ENCODE peak calls at places on chromosomes 7 and 10, in eight cellular contexts. U is fibroblast of mammary gland, I is upper lobe of left lung, V is endothelial cell, J is heart right ventricle, L is pancreas, S is neural crest cell, M is cardiac muscle cell. Y is an unnamed sample.

GRCh38 chr7:77887567-77887966 is 89.0 kb downstream of the PHTF2 start:
- DNase-seq in I (no peak), S (no peak), L (no peak), V (no peak), M (no peak), J (no peak), U (peak; percentile 87), Y (no peak)

GRCh38 chr10:31975157-31975765 is 46.6 kb upstream of the ARHGAP12 start:
- DNase-seq in S (no peak), I (no peak), M (no peak), J (no peak), U (no peak), V (no peak), L (no peak), Y (no peak)

GRCh38 chr10:89915970-89916369 is 214.6 kb downstream of the KIF20B start:
- DNase-seq in I (no peak), M (no peak), J (no peak), L (no peak), V (no peak), S (no peak), U (no peak), Y (no peak)

GRCh38 chr7:27172823-27173411 is 1.2 kb downstream of the HOXA10 start:
- DNase-seq in S (no peak), U (peak; percentile 71), J (no peak), I (peak; percentile 17), V (no peak), M (no peak), L (no peak), Y (no peak)

GRCh38 chr7:111210996-111211395 is 120.1 kb downstream of the LRRN3 start:
- DNase-seq in V (no peak), I (no peak), S (no peak), U (peak; percentile 37), M (no peak), L (no peak), J (no peak), Y (no peak)

GRCh38 chr7:21293771-21294170 is 134.1 kb upstream of the SP4 start:
- DNase-seq in J (no peak), U (no peak), I (no peak), V (no peak), L (no peak), S (no peak), M (no peak), Y (no peak)

GRCh38 chr7:37342170-37342569 is 106.5 kb downstream of the ELMO1 start:
- DNase-seq in J (no peak), M (no peak), L (no peak), V (no peak), U (no peak), I (no peak), S (no peak), Y (no peak)

GRCh38 chr7:74502216-74502891 is 48.6 kb downstream of the GTF2IRD1 start:
- DNase-seq in L (peak; percentile 81), V (no peak), S (no peak), I (no peak), M (no peak), U (peak; percentile 11), J (peak; percentile 64), Y (no peak)

GRCh38 chr10:14134275-14134674 is 196.4 kb downstream of the FRMD4A start:
- DNase-seq in V (no peak), S (no peak), L (no peak), U (no peak), I (no peak), J (no peak), M (no peak), Y (no peak)
- TF ChIP-seq CTCF in V (no peak), S (no peak), L (no peak), U (no peak), I (no peak), J (no peak), M (no peak), Y (no peak)

GRCh38 chr7:128136215-128136597 is 104.9 kb upstream of the LEP start:
- DNase-seq in I (no peak), L (no peak), V (peak; percentile 30), S (peak; percentile 36), M (peak; percentile 39), U (no peak), J (no peak), Y (no peak)
- TF ChIP-seq CTCF in I (no peak), L (no peak), V (no peak), S (no peak), M (peak; percentile 4), U (no peak), J (no peak), Y (no peak)

DNA sequence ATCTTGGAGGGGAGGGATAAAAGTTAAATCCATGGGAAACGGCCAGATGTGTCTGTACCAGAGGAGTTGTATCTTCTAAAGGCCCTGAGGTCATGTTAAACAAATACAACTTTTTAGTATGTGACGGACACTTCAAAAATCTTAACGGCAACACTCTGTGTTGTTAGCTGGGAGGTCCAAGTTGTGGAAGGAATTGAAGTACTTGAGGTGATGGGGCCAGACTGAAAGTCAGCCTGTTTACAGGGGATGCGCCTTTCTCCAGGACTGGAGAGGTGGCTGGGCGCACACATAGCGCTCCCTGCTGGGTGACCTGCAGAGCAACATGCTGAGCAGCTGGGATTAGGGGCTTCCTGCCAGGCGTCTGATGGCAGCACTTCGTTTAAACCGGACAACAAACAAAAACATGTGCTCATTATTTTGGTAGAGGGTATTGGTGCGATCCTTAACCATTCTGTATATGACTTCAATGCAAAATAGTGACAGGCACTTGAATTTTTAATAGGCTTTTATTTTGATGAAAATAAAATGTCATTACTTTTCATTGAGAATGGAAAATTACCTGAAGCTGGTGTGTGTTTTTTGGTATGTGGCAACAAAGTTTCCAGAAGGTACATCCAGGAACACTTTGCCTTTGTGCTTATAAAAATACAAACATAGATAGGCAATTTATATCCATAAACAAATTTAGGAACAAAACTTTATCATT is 198.2 kb downstream of the MLLT10 start:
- DNase-seq in L (peak; percentile 40), I (peak; percentile 49), U (peak; percentile 81), S (peak; percentile 72), V (peak; percentile 79), J (peak; percentile 65), M (peak; percentile 91), Y (no peak)
- TF ChIP-seq CTCF in L (peak; percentile 56), I (peak; percentile 64), U (peak; percentile 91), S (peak; percentile 93), V (peak; percentile 75), J (peak; percentile 93), M (peak; percentile 98), Y (peak; percentile 92)

GRCh38 chr10:101011517-101012423 is 12.2 kb downstream of the LZTS2 start:
- DNase-seq in S (no peak), J (no peak), V (peak; percentile 33), M (peak; percentile 71), U (no peak), L (no peak), I (no peak), Y (no peak)
- TF ChIP-seq CTCF in S (peak; percentile 44), J (peak; percentile 32), V (peak; percentile 18), M (peak; percentile 43), U (peak; percentile 34), L (no peak), I (no peak), Y (peak; percentile 66)

GRCh38 chr7:135238112-135238744 is 4.6 kb downstream of the STRA8 start:
- DNase-seq in I (no peak), U (no peak), V (no peak), S (no peak), L (no peak), M (no peak), J (no peak), Y (no peak)
- TF ChIP-seq CTCF in I (no peak), U (peak; percentile 42), V (peak; percentile 70), S (peak; percentile 54), L (no peak), M (peak; percentile 37), J (peak; percentile 16), Y (peak; percentile 68)

Y was measured in type B pancreatic cell.